ENCODE peak calls at places on chromosome 15, in ten cellular contexts. I is heart right ventricle, Y is right lobe of liver, T is uterus, N is sigmoid colon, A is psoas muscle, D is adrenal gland, B is body of pancreas, O is gastrocnemius medialis, E is ascending aorta. P is an unnamed sample. For H3K36me3, the result is how much of the 10 kb centered on the place peaks cover.

GRCh38 chr15:80953953-80954778 is 35.5 kb downstream of the MESD start:
- DNase-seq in Y (no peak), B (no peak), O (no peak), D (no peak), T (no peak), A (no peak), N (no peak), E (peak), I (no peak), P (no peak)

GRCh38 chr15:25554640-25555039 is 115.8 kb upstream of the UBE3A start:
- DNase-seq in T (no peak), E (no peak), A (no peak), Y (no peak), O (no peak), B (no peak), I (no peak), D (no peak), N (no peak), P (no peak)

GRCh38 chr15:58147151-58147550 is 9.0 kb downstream of the AQP9 start:
- DNase-seq in E (no peak), A (no peak), B (no peak), O (no peak), Y (no peak), T (no peak), N (no peak), I (no peak), D (no peak), P (no peak)

GRCh38 chr15:99997112-99997651 is 263.9 kb upstream of the LYSMD4 start:
- DNase-seq in A (no peak), D (no peak), E (peak), O (no peak), T (peak), I (no peak), B (no peak), N (peak), Y (peak), P (no peak)

GRCh38 chr15:51576911-51577500 is 45.6 kb downstream of the DMXL2 start:
- DNase-seq in I (no peak), Y (no peak), A (no peak), B (no peak), T (peak), D (no peak), E (no peak), O (no peak), N (no peak), P (peak)

GRCh38 chr15:52233405-52233804 is 42.2 kb upstream of the GNB5 start:
- DNase-seq in Y (no peak), T (no peak), A (no peak), N (no peak), O (no peak), D (no peak), E (no peak), B (no peak), I (no peak), P (no peak)

GRCh38 chr15:48842501-48842900 is 31.6 kb upstream of the CEP152 start:
- DNase-seq in B (no peak), E (no peak), Y (no peak), N (no peak), A (no peak), I (no peak), D (peak), O (no peak), T (no peak), P (no peak)

GRCh38 chr15:29208352-29208751 is 61.3 kb downstream of the NSMCE3 start:
- DNase-seq in Y (no peak), A (no peak), B (no peak), T (no peak), O (no peak), E (no peak), I (no peak), D (no peak), N (no peak), P (no peak)

GRCh38 chr15:69857246-69857645 is 240.5 kb downstream of the TLE3 start:
- DNase-seq in A (no peak), N (no peak), B (no peak), O (no peak), Y (no peak), I (no peak), T (no peak), E (no peak), D (no peak), P (no peak)

DNA sequence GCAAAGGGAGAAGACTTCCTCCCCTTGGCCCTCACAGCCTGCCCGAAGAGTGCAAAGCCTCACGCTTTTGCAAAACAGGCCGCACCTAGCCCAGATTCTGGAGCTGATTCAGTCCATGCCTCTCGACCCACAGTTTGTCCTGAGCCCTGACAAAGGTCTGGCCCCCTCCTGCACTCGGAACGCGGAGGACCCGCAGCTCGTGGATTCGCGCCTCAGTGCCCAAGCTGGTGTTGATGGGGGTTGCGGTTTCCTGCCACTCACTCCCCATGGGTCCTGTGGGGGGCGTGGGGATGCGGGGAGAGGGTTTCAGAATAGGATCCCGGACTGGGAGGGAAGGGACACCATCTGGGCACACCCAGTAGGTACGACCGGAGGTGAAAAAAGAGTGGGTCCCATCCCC is 594 bp upstream of the CRABP1 start:
- DNase-seq in B (no peak), D (no peak), I (no peak), E (no peak), T (no peak), O (no peak), N (no peak), A (no peak), Y (no peak), P (no peak)
- H3K4me3 ChIP-seq in B (no peak), D (no peak), I (no peak), E (no peak), T (no peak), O (no peak), N (no peak), A (no peak), Y (no peak), P (no peak)

GRCh38 chr15:91261345-91261744 is 161.3 kb downstream of the SV2B start:
- DNase-seq in E (no peak), Y (no peak), N (no peak), B (no peak), T (no peak), D (no peak), O (no peak), A (no peak), I (no peak), P (no peak)

GRCh38 chr15:91257755-91258435 is 157.8 kb downstream of the SV2B start:
- DNase-seq in I (no peak), Y (no peak), B (no peak), O (no peak), N (no peak), E (no peak), D (no peak), T (no peak), A (no peak), P (no peak)

GRCh38 chr15:91255788-91256187 is 155.7 kb downstream of the SV2B start:
- DNase-seq in Y (no peak), T (no peak), E (no peak), N (no peak), O (no peak), B (no peak), A (no peak), I (no peak), D (no peak), P (no peak)

GRCh38 chr15:91254766-91255165 is 154.7 kb downstream of the SV2B start:
- DNase-seq in E (no peak), N (no peak), D (no peak), B (no peak), Y (no peak), T (no peak), A (no peak), O (no peak), I (no peak), P (no peak)

DNA sequence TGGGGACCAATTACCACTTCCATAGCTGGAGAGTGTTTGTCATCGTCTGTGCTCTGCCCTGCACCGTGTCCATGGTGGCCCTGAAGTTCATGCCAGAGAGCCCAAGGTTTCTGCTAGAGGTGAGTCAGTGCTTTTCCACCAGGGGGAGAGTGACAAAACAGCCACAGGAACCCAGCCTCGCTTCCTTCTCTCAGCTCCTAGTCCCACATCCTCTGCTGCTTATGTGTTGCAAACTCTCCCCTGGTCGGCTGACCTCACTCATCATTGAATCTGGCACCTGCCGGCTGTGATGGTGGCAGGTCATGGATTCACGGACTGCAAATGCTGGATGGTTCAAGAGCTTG is 158.4 kb downstream of the SV2B start:
- DNase-seq in O (no peak), I (no peak), T (no peak), E (no peak), B (no peak), N (no peak), A (no peak), Y (no peak), D (peak), P (no peak)
- TF ChIP-seq CTCF in O (no peak), I (no peak), T (no peak), E (no peak), B (no peak), N (no peak), A (no peak), Y (no peak), D (peak), P (no peak)

GRCh38 chr15:66394912-66395311 is 8.2 kb downstream of the MAP2K1 start:
- DNase-seq in E (no peak), N (no peak), B (no peak), A (no peak), D (no peak), Y (no peak), I (no peak), T (no peak), O (no peak), P (no peak)
- H3K36me3 ChIP-seq in E (under half), N (under half), B (under half), A (under half), D (under half), Y (under half), I (under half), T (under half), O (under half), P (under half)

GRCh38 chr15:77014137-77015081 is 19.5 kb downstream of the PSTPIP1 start:
- DNase-seq in D (no peak), I (no peak), T (no peak), E (no peak), Y (no peak), B (no peak), A (peak), N (no peak), O (no peak), P (no peak)

GRCh38 chr15:77017091-77017660 is 22.2 kb downstream of the PSTPIP1 start:
- DNase-seq in O (no peak), I (no peak), T (no peak), B (no peak), E (no peak), D (no peak), Y (no peak), N (no peak), A (no peak), P (no peak)

GRCh38 chr15:77017761-77018720 is 23.1 kb downstream of the PSTPIP1 start:
- DNase-seq in T (no peak), Y (no peak), E (no peak), A (no peak), B (no peak), D (no peak), N (no peak), I (no peak), O (no peak), P (no peak)

GRCh38 chr15:77015651-77016320 is 20.9 kb downstream of the PSTPIP1 start:
- DNase-seq in O (no peak), B (no peak), D (no peak), A (peak), T (no peak), E (no peak), Y (no peak), N (no peak), I (no peak), P (no peak)

GRCh38 chr15:77016321-77016695 is 21.4 kb downstream of the PSTPIP1 start:
- DNase-seq in I (no peak), Y (no peak), N (no peak), D (no peak), E (no peak), O (no peak), A (peak), B (no peak), T (no peak), P (no peak)
- H3K4me3 ChIP-seq in I (no peak), Y (no peak), N (no peak), D (no peak), E (no peak), O (no peak), A (no peak), B (no peak), T (no peak), P (no peak)

DNA sequence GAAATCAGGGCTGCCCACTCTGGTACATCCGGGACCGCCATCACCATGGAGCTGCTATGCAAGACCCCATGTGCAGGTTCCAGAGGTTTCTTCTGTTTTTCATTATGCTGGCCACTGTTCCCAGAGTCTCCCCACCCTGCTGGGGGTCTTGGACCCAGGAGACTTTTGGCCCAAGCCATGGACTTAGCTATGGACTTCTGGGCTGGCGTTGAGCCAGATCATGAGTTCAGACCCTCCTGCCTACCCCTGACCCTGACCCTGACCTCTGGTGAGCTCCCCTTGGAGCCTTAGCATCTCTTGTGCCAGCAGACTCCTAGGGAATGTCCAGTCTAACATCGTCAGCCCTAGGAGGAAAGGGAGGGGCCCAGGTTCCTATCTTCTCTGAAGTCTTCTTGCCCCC is 25.3 kb downstream of the SLC28A1 start:
- DNase-seq in Y (no peak), A (no peak), N (no peak), T (no peak), D (no peak), E (no peak), O (no peak), B (no peak), I (no peak), P (no peak)
- TF ChIP-seq CTCF in Y (no peak), A (no peak), N (no peak), T (no peak), D (no peak), E (no peak), O (no peak), B (no peak), I (no peak), P (no peak)

GRCh38 chr15:78788261-78788660 is 23.0 kb downstream of the ADAMTS7 start:
- DNase-seq in D (no peak), A (no peak), T (no peak), B (no peak), I (no peak), E (no peak), N (no peak), Y (no peak), O (no peak), P (no peak)

GRCh38 chr15:78795043-78795442 is 16.2 kb downstream of the ADAMTS7 start:
- DNase-seq in Y (no peak), O (no peak), B (no peak), T (no peak), A (no peak), I (no peak), D (no peak), E (no peak), N (no peak), P (no peak)

GRCh38 chr15:78791357-78791756 is 19.9 kb downstream of the ADAMTS7 start:
- DNase-seq in T (no peak), I (no peak), Y (no peak), O (no peak), E (no peak), A (no peak), N (no peak), B (no peak), D (no peak), P (no peak)

GRCh38 chr15:78789615-78790014 is 21.6 kb downstream of the ADAMTS7 start:
- DNase-seq in Y (no peak), I (no peak), N (no peak), O (no peak), E (no peak), B (no peak), T (no peak), D (no peak), A (no peak), P (no peak)

DNA sequence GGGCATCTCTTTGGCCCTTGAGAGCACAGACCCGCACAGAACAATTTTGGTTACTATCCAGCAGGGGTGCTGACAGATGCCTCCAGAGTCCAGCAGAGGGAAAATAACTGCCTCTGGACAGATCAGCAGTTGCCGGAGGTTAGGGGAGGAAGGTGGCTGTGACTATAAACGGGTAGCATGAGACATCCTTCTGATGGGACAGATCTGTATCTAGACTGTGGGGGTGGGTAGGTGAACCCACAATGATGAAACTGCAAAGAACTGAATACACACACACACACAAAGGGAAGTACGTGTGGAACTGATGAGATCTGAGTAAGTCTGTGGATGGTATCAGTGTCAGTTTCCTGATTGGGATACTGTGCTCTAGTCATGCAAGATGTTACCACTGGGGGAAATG is 21.2 kb downstream of the ADAMTS7 start:
- DNase-seq in I (no peak), T (no peak), A (no peak), E (no peak), B (no peak), D (no peak), O (no peak), N (no peak), Y (no peak), P (no peak)
- H3K36me3 ChIP-seq in I (under half), T (under half), A (under half), E (under half), B (under half), D (under half), O (under half), N (under half), Y (under half), P (under half)

GRCh38 chr15:64776402-64776786 is 1.0 kb upstream of the RBPMS2 start:
- DNase-seq in E (no peak), Y (no peak), I (peak), T (peak), D (no peak), A (no peak), N (peak), B (no peak), O (no peak), P (no peak)
- H3K4me3 ChIP-seq in E (peak), Y (no peak), I (peak), T (peak), D (no peak), A (peak), N (peak), B (no peak), O (peak), P (no peak)

GRCh38 chr15:45306105-45306504 is 54.1 kb downstream of the SLC28A2 start:
- DNase-seq in N (no peak), O (no peak), I (no peak), B (no peak), E (no peak), D (no peak), A (no peak), Y (no peak), T (no peak), P (no peak)

DNA sequence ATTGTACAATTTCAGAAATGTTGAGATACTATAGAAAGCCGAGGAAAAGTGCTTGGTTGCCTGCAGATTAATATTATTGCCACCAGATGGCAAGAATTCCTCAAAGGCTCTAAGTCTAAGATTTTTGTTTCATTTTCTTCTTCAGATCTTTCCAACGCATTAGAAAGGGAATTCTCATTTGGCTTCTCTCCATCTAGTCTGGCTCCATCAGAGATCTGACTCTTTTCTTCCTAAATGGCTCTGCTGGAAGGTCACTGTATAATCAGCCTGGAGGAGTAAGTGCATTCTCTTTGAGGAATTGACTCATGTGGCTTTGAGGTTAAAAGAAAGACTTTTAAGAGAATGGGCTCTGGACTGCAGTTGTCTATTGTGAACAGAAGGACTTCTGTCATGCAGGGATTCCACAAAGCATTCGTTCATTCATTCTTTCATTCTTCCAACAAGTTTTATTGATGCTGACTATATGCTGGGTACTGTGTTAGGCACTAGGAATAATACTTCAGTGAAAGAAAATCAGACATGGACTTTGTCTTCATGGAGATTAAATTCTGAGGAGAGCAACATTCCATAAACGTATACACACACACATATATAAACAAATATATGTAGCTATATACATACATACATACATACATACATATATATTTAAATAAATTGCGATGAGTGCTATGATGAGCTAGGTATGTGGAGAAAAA is 55.3 kb downstream of the SLC28A2 start:
- DNase-seq in O (no peak), N (no peak), I (no peak), B (no peak), T (no peak), D (no peak), A (no peak), E (no peak), Y (no peak), P (peak)
- TF ChIP-seq CTCF in O (peak), N (peak), I (peak), B (peak), T (peak), D (peak), A (peak), E (peak), Y (peak), P (peak)